ENCODE peak calls at places on chromosomes 6 and 20, in five cellular contexts. N, H, V, Q and U are unnamed samples.

GRCh38 chr6:146857180-146857959 is 258.6 kb downstream of the ADGB start:
- DNase-seq in N (peak), H (peak), V (peak), Q (peak), U (peak)

GRCh38 chr6:101544286-101544685 is 150.8 kb downstream of the GRIK2 start:
- DNase-seq in N (no peak), H (no peak), V (no peak), Q (no peak), U (no peak)

GRCh38 chr6:43308101-43308989 is at the start of gene CRIP3:
- DNase-seq in N (peak), H (no peak), V (peak), Q (peak), U (peak)

GRCh38 chr6:45507156-45507555 is 129.4 kb upstream of the SUPT3H start:
- DNase-seq in N (no peak), H (no peak), V (no peak), Q (no peak), U (no peak)

GRCh38 chr6:81766482-81767069 is 14.1 kb upstream of the TENT5A start:
- DNase-seq in N (no peak), H (no peak), V (no peak), Q (peak), U (no peak)

GRCh38 chr6:167925011-167925410 is 72.5 kb upstream of the KIF25 start:
- DNase-seq in N (no peak), H (no peak), V (no peak), Q (no peak), U (no peak)

GRCh38 chr6:35302604-35303218 is 5.1 kb downstream of the DEF6 start:
- DNase-seq in N (peak), H (peak), V (no peak), Q (peak), U (peak)

GRCh38 chr6:42960243-42961019 is at the start of gene GNMT:
- DNase-seq in N (peak), H (peak), V (peak), Q (peak), U (peak)

GRCh38 chr20:39105551-39105950 is 143.4 kb downstream of the DHX35 start:
- DNase-seq in N (no peak), H (no peak), V (no peak), Q (no peak), U (no peak)

GRCh38 chr20:34042286-34042685 is 48.6 kb downstream of the RALY start:
- DNase-seq in N (no peak), H (no peak), V (no peak), Q (no peak), U (no peak)

GRCh38 chr20:17281478-17281877 is 54.6 kb downstream of the PCSK2 start:
- DNase-seq in N (no peak), H (peak), V (no peak), Q (peak), U (no peak)

GRCh38 chr6:131948692-131949614 is 2.2 kb downstream of the CCN2 start:
- DNase-seq in N (no peak), H (no peak), V (peak), Q (peak), U (no peak)

GRCh38 chr6:70411948-70412796 is 1.1 kb upstream of the FAM135A start:
- DNase-seq in N (no peak), H (no peak), V (peak), Q (no peak), U (no peak)
- H3K27ac ChIP-seq in N (peak), H (peak), V (no peak), Q (peak), U (no peak)

DNA sequence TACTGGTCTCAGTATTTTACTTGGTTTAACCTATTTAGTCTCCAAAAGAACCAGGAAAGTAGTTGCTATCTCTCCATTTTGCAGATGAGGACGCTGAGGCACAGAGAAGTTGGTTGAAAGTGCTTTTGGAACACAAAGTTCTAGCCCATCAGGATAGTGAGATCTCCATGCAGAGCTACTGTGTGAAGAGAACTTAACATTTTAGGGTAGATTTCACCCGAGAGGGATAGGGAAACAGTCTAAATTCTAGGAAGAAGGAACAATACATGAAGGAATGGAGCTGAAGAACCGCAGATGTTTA is 65.1 kb downstream of the PHACTR2 start:
- DNase-seq in N (no peak), H (no peak), V (no peak), Q (no peak), U (no peak)
- H3K27ac ChIP-seq in N (peak), H (no peak), V (no peak), Q (peak), U (no peak)

DNA sequence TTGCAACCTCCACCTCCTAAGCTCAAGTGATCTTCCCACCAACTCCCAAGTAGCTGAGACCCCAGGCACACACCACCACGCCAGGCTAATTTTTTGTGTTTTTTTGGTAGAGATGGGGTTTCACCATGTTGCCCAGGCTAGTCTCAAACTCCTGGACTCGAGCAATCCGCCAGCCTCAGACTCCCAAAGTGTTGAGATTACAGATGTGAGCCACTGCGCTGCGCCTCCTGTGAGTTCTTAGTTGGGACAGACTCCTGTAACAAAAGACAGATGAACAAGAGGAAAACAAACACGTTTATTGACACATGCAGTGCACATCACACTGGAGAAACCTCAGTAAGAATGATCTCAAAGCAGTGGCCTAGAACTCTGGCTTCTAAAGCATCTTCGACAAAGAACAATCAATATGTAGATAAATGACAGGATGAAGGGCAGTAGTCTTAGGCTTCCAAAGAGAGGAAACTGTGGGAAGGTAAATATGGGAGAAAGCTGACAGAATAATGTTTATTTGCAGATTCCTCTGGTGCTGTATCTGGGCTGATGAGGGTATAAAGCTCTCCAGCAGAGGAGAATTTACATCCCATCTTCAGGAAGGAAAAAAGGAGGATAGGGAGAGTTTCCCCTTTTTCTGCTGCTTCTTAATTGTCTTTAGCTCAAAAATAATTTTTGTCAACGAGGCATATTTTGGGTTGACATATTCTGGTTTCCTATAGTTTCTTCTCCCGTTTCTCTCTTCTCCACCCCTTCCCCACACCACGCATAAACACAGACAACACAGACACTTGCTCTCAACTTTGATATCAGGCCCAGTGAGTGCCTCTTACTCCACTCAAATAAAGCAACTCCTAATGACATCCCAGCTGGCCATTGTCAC is 84.7 kb upstream of the TNFAIP3 start:
- DNase-seq in N (no peak), H (no peak), V (no peak), Q (no peak), U (no peak)
- H3K27ac ChIP-seq in N (no peak), H (no peak), V (no peak), Q (no peak), U (no peak)

GRCh38 chr6:111588366-111588765 is 17.3 kb downstream of the TRAF3IP2 start:
- DNase-seq in N (no peak), H (no peak), V (no peak), Q (no peak), U (no peak)
- H3K27ac ChIP-seq in N (no peak), H (peak), V (no peak), Q (no peak), U (no peak)

DNA sequence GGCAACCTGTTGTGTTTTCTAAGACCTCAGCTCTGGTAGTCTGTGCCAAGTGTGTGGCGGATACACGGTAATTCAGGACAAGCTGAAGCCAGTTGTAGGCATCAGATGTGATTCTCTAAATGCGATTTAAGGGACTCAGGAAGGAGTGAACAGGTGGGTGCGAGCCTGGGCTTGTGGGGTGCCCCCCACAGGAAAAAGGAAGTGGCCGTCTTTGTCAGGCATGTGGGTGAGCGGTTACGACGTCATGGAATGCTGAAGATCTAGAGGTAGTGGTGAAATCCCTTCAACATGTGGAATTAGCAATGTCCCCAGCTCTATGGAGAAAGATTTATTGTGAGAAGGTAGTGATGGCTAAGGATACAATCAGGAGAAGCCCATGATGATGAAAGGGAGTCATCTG is 95.1 kb upstream of the EXOC2 start:
- DNase-seq in N (no peak), H (no peak), V (no peak), Q (no peak), U (no peak)
- H3K27ac ChIP-seq in N (no peak), H (no peak), V (no peak), Q (no peak), U (no peak)

GRCh38 chr6:11177271-11177670 is 55.2 kb downstream of the NEDD9 start:
- DNase-seq in N (no peak), H (no peak), V (no peak), Q (no peak), U (no peak)

GRCh38 chr6:11179088-11179977 is 53.1 kb downstream of the NEDD9 start:
- DNase-seq in N (no peak), H (no peak), V (no peak), Q (no peak), U (no peak)

GRCh38 chr6:11183761-11184362 is 48.6 kb downstream of the NEDD9 start:
- DNase-seq in N (no peak), H (no peak), V (no peak), Q (no peak), U (no peak)

GRCh38 chr6:11181478-11182136 is 50.9 kb downstream of the NEDD9 start:
- DNase-seq in N (no peak), H (no peak), V (no peak), Q (no peak), U (no peak)

DNA sequence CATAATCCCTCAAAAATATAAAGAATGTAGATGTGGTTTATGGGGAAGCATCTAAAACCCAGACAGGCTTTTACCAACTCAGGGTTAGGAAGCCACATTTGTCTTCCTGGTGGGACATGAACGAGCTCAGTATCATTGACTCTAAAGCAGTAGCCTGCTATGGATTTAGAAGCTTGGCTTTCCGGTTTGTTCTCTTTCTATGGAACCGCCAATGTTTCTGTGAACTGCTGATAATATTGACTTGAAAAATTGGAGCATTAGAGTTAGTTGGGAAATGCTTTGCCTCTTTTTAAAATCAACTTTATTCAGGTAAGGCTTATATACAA is 52.5 kb downstream of the NEDD9 start:
- DNase-seq in N (no peak), H (no peak), V (no peak), Q (no peak), U (no peak)
- H3K27ac ChIP-seq in N (peak), H (no peak), V (no peak), Q (peak), U (no peak)